ENCODE peak calls at places on chromosomes 12 and 14, in ten cellular contexts. S is SK-N-SH, B is upper lobe of right lung, F is transverse colon, A is psoas muscle, K is A673, G is type B pancreatic cell, Z is osteoblast, L is IMR-90, H is WTC11. I is an unnamed sample.

GRCh38 chr14:51616724-51617409 is 34.8 kb upstream of the FRMD6 start:
- DNase-seq in S (no peak), B (no peak), F (no peak), A (no peak), K (no peak), G (no peak), Z (no peak), L (peak; percentile 94), H (no peak), I (no peak)

GRCh38 chr12:52074006-52074405 is 4.2 kb downstream of the ATG101 start:
- DNase-seq in S (no peak), B (no peak), F (no peak), A (no peak), K (peak; percentile 18), G (no peak), Z (peak; percentile 96), L (no peak), H (no peak), I (no peak)

GRCh38 chr12:41419151-41419893 is 231.2 kb downstream of the PDZRN4 start:
- DNase-seq in S (no peak), B (no peak), F (no peak), A (no peak), K (no peak), G (no peak), Z (no peak), L (no peak), H (no peak), I (peak; percentile 14)

GRCh38 chr12:96427269-96427729 is 27.1 kb upstream of the CDK17 start:
- DNase-seq in S (peak; percentile 16), B (no peak), F (peak; percentile 35), A (peak; percentile 80), K (peak; percentile 91), G (no peak), Z (peak; percentile 85), L (peak; percentile 100), H (no peak), I (peak; percentile 72)

GRCh38 chr12:62605972-62606371 is 139.3 kb downstream of the MON2 start:
- DNase-seq in S (no peak), B (no peak), F (no peak), A (no peak), K (no peak), G (no peak), Z (no peak), L (no peak), H (no peak), I (peak; percentile 40)

GRCh38 chr12:49777800-49778748 is 36.7 kb downstream of the TMBIM6 start:
- DNase-seq in S (no peak), B (peak; percentile 82), F (peak; percentile 75), A (no peak), K (peak; percentile 50), G (no peak), Z (peak; percentile 36), L (peak; percentile 16), H (peak; percentile 90), I (peak; percentile 64)

GRCh38 chr12:15538881-15539280 is 216.6 kb downstream of the PTPRO start:
- DNase-seq in S (no peak), B (no peak), F (no peak), A (no peak), K (no peak), G (no peak), Z (no peak), L (no peak), H (no peak), I (no peak)

GRCh38 chr14:69288001-69288771 is 28.2 kb downstream of the GALNT16 start:
- DNase-seq in S (peak; percentile 50), B (no peak), F (peak; percentile 27), A (peak; percentile 62), K (no peak), G (peak; percentile 40), Z (no peak), L (peak; percentile 42), H (no peak), I (peak; percentile 60)

GRCh38 chr14:91333640-91334039 is 84.0 kb downstream of the CCDC88C start:
- DNase-seq in S (no peak), B (no peak), F (no peak), A (no peak), K (no peak), G (no peak), Z (peak; percentile 72), L (no peak), H (no peak), I (no peak)

GRCh38 chr14:36508418-36509051 is 11.5 kb downstream of the NKX2-1 start:
- DNase-seq in S (peak; percentile 16), B (peak; percentile 87), F (no peak), A (no peak), K (no peak), G (no peak), Z (peak; percentile 25), L (no peak), H (peak; percentile 58), I (peak; percentile 66)

GRCh38 chr14:61025239-61026223 is 44.5 kb downstream of the SLC38A6 start:
- DNase-seq in S (peak; percentile 41), B (no peak), F (peak; percentile 54), A (peak; percentile 60), K (peak; percentile 88), G (no peak), Z (peak; percentile 68), L (peak; percentile 80), H (peak; percentile 47), I (peak; percentile 75)

GRCh38 chr14:55605793-55606192 is 25.8 kb downstream of the KTN1 start:
- DNase-seq in S (no peak), B (no peak), F (no peak), A (no peak), K (no peak), G (no peak), Z (no peak), L (no peak), H (no peak), I (no peak)

GRCh38 chr12:3683670-3684069 is 69.2 kb downstream of the CRACR2A start:
- DNase-seq in S (no peak), B (no peak), F (no peak), A (no peak), K (no peak), G (no peak), Z (no peak), L (peak; percentile 31), H (no peak), I (no peak)

GRCh38 chr14:100824156-100824555 is 1.8 kb upstream of the MEG3 start:
- DNase-seq in S (peak; percentile 68), B (no peak), F (no peak), A (peak; percentile 77), K (peak; percentile 60), G (no peak), Z (peak; percentile 76), L (peak; percentile 49), H (peak; percentile 72), I (peak; percentile 11)

GRCh38 chr14:94138256-94138655 is 8.9 kb upstream of the IFI27L2 start:
- DNase-seq in S (no peak), B (no peak), F (no peak), A (no peak), K (no peak), G (no peak), Z (no peak), L (no peak), H (no peak), I (no peak)

GRCh38 chr12:25301798-25302197 is 51.1 kb upstream of the KRAS start:
- DNase-seq in S (no peak), B (no peak), F (no peak), A (no peak), K (no peak), G (no peak), Z (no peak), L (peak; percentile 75), H (no peak), I (no peak)

GRCh38 chr14:83988274-83988673 is 1541.7 kb upstream of the FLRT2 start:
- DNase-seq in S (no peak), B (no peak), F (no peak), A (no peak), K (peak; percentile 61), G (no peak), Z (no peak), L (peak; percentile 54), H (no peak), I (no peak)
- TF ChIP-seq CTCF in S (no peak), B (no peak), F (no peak), A (no peak), K (peak; percentile 46), G (no peak), Z (no peak), L (no peak), H (no peak), I (no peak)

DNA sequence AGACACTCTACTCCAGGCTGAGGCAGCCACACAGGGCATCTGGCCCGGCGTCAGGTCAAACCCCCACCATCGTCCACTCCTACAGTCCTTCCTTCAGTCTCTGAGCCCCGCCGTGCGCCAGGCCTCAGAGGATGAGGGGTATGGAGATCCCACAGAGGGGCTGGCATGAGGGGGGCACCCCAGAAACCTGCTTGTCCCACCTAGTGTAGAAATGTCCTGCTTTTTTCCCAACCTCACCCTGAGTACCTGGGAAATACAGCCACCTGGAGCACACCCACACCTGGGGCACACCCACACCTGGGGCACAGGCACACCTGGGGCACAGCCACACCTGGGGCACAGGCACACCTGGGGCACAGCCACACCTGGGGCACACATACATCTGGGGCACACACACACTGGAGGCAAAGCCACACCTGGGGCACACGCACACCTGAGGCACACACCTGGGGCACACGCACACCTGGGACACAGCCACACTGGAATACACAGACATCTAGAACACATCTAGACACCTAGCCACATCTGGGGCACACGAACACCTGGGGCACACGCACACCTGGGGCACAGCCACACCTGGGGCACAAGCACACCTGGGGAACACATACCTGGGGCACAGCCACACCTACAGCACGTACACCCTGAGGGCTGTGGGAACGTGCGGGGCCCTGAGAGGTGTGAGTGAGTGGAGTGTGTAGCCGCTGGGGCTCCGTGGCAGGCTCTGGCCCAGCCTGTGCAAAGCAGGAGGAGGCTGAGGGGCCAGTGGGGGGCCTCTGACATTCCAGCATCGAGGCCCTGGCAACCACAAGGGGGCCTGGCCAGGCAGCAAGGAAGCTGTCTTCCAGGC is 18.4 kb downstream of the AKT1 start:
- DNase-seq in S (no peak), B (no peak), F (no peak), A (no peak), K (no peak), G (no peak), Z (peak; percentile 89), L (no peak), H (peak; percentile 43), I (peak; percentile 30)
- TF ChIP-seq CTCF in S (peak; percentile 7), B (no peak), F (no peak), A (no peak), K (no peak), G (peak; percentile 52), Z (no peak), L (peak; percentile 6), H (no peak), I (no peak)

GRCh38 chr12:98373982-98374381 is 141.4 kb upstream of the TMPO start:
- DNase-seq in S (no peak), B (no peak), F (no peak), A (no peak), K (peak; percentile 44), G (no peak), Z (no peak), L (no peak), H (no peak), I (peak; percentile 21)
- TF ChIP-seq CTCF in S (peak; percentile 44), B (peak; percentile 16), F (no peak), A (no peak), K (peak; percentile 46), G (peak; percentile 56), Z (peak; percentile 41), L (no peak), H (no peak), I (peak; percentile 29)

DNA sequence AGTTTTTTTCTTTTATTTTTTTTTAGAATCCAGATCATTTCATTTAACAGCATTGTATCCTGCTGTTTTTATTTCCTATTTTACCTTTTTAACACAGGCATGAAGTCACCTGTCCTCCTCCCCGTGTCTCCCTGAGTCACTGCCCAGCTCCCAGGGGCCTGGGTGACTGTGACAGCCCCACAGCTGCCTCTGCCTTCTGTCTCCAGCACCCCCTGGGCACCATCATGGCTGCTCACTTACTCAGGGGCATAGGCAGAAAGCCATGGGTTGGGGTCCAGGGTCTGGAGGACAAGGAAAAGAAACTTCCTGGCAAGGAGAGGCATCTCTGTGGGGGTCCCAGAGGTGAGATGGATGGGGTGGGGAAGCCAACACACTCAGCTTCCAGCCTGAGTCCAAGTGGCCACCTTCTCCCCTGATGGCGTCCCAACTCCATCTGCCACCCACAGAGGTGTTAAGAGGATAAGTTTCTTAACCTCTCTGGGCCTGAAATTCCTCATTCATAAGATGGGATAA is 25.3 kb downstream of the TMEM63C start:
- DNase-seq in S (no peak), B (no peak), F (no peak), A (no peak), K (no peak), G (no peak), Z (no peak), L (no peak), H (peak; percentile 34), I (no peak)
- TF ChIP-seq CTCF in S (no peak), B (no peak), F (no peak), A (no peak), K (no peak), G (no peak), Z (no peak), L (no peak), H (no peak), I (peak; percentile 22)

I was measured in neural progenitor cell.